ENCODE peak calls at places on chromosomes 13 and 19, in seven cellular contexts. X, D, C, W, M, B and H are unnamed samples.

GRCh38 chr19:16084067-16084685 is 7.9 kb downstream of the TPM4 start:
- DNase-seq in X (no peak), D (no peak), C (no peak), W (no peak), M (no peak), B (no peak), H (no peak)

GRCh38 chr19:2944403-2944774 is 382 bp downstream of the ZNF77 start:
- DNase-seq in X (no peak), D (no peak), C (no peak), W (no peak), M (no peak), B (no peak), H (no peak)

GRCh38 chr19:18861235-18861634 is 29.5 kb downstream of the UPF1 start:
- DNase-seq in X (no peak), D (no peak), C (no peak), W (no peak), M (no peak), B (no peak), H (no peak)

GRCh38 chr13:44972956-44973581 is 16.2 kb downstream of the NUFIP1 start:
- DNase-seq in X (no peak), D (peak), C (no peak), W (no peak), M (peak), B (no peak), H (no peak)

GRCh38 chr19:47595937-47596336 is 13.0 kb upstream of the BICRA start:
- DNase-seq in X (no peak), D (no peak), C (no peak), W (no peak), M (no peak), B (no peak), H (no peak)

GRCh38 chr13:113808058-113808834 is 49.2 kb downstream of the TMEM255B start:
- DNase-seq in X (no peak), D (no peak), C (no peak), W (no peak), M (no peak), B (no peak), H (no peak)

GRCh38 chr13:76879211-76879875 is 6.9 kb downstream of the KCTD12 start:
- DNase-seq in X (peak), D (peak), C (peak), W (no peak), M (peak), B (peak), H (no peak)

GRCh38 chr19:44812142-44812718 is 3.3 kb downstream of the BCAM start:
- DNase-seq in X (no peak), D (no peak), C (no peak), W (no peak), M (no peak), B (no peak), H (no peak)

GRCh38 chr19:3766520-3766919 is 4.0 kb downstream of the MRPL54 start:
- DNase-seq in X (no peak), D (no peak), C (peak), W (no peak), M (no peak), B (no peak), H (no peak)

GRCh38 chr19:30044273-30045259 is 102.5 kb downstream of the URI1 start:
- DNase-seq in X (no peak), D (no peak), C (no peak), W (no peak), M (no peak), B (no peak), H (no peak)

GRCh38 chr13:88014527-88014926 is 343.4 kb downstream of the SLITRK5 start:
- DNase-seq in X (no peak), D (peak), C (no peak), W (no peak), M (no peak), B (no peak), H (no peak)

GRCh38 chr19:17055636-17056035 is 19.6 kb downstream of the HAUS8 start:
- DNase-seq in X (no peak), D (no peak), C (no peak), W (no peak), M (no peak), B (no peak), H (no peak)

GRCh38 chr19:53849237-53849676 is 18.4 kb upstream of the MYADM start:
- DNase-seq in X (peak), D (peak), C (no peak), W (no peak), M (peak), B (peak), H (no peak)
- H3K4me3 ChIP-seq in X (peak), D (peak), C (no peak), W (no peak), M (peak), B (no peak), H (no peak)

DNA sequence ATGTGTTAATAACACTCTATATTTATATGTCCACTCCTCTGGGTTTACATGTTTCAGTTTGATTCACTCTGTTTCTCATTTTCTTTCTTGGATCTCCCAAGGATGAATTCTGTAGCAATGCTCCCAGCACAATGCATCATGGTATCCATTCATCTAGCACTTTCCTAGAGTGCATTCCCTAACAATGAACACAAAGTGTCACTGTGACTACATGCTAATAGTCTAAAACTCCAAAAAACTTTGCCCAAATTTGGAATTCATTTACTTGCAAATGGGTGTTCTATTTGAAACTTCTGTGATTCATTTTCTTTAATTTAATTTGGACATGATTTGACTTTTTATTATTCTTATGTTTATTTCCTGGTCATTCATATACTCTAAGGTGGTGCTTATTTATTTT is 286.3 kb downstream of the POU4F1 start:
- DNase-seq in X (no peak), D (no peak), C (no peak), W (no peak), M (peak), B (no peak), H (no peak)
- TF ChIP-seq CTCF in X (no peak), D (no peak), C (no peak), W (peak), M (peak), B (no peak), H (peak)

DNA sequence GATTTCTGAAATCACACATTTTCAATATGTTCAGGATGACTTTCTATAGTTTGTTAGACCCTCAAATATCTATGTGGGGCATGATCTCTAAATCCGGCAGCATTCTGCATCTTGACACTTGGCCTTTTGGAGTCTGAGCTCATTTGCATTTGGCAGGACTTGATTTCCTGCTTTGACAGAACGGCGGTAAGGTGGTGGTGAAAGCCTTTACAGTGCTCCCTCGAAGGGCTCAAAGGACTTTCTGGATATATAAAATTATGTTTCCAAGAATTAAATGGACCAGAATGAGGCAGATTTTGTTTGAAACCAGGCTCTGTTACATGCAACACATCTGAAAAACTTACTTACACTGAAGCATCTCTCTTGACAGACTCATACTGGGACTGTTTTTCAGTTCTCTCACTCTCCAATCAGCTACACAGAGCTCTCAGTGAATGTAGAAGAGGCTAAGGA is 207.3 kb downstream of the SPRY2 start:
- DNase-seq in X (no peak), D (no peak), C (no peak), W (no peak), M (no peak), B (no peak), H (no peak)
- H3K4me3 ChIP-seq in X (no peak), D (no peak), C (peak), W (no peak), M (no peak), B (no peak), H (no peak)

GRCh38 chr19:54464044-54464623 is 556 bp upstream of the LENG9 start:
- DNase-seq in X (peak), D (peak), C (peak), W (no peak), M (peak), B (peak), H (peak)
- TF ChIP-seq CTCF in X (no peak), D (no peak), C (no peak), W (no peak), M (no peak), B (no peak), H (no peak)

DNA sequence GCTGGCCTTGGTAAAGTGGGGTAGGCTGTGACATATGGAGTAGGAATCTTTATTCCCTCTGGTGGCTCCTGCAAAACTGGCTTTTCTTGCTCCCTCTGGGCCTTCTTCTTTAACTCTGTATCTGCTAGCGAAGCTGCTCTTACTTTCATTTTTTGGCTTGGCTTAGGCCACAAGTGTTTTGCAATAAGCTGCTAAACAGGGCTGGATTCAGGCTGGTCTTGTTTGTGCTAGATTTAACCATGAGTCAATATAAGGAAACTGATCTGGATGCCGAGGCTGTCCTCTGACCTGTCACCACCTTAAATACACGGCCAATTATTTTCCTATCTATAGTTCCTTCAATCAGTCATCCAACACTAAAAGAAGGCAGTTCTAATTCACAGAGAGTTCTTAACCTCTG is 42.4 kb downstream of the ZNF493 start:
- DNase-seq in X (no peak), D (no peak), C (no peak), W (no peak), M (no peak), B (no peak), H (no peak)
- H3K4me3 ChIP-seq in X (no peak), D (no peak), C (no peak), W (no peak), M (no peak), B (no peak), H (no peak)